ENCODE peak calls at places on chromosomes 2 and 18, in six cellular contexts. C is upper lobe of left lung, M is GM23248, A is body of pancreas, T is heart left ventricle, E is tibial artery. V is an unnamed sample. For H3K4me1, the result is how much of the 10 kb centered on the place peaks cover.

GRCh38 chr18:69257861-69258458 is 142.7 kb upstream of the DOK6 start:
- DNase-seq in M (peak), E (no peak), A (no peak), T (no peak), C (no peak), V (no peak)

GRCh38 chr2:100821255-100821912 is 1.4 kb downstream of the NPAS2 start:
- DNase-seq in A (no peak), M (peak), C (no peak), E (no peak), T (no peak), V (no peak)

GRCh38 chr18:62187543-62188378 is 706 bp downstream of the RELCH start:
- DNase-seq in A (no peak), T (peak), E (peak), M (peak), C (no peak), V (no peak)

GRCh38 chr18:731185-731584 is 18.8 kb upstream of the ENOSF1 start:
- DNase-seq in A (no peak), M (peak), C (no peak), E (no peak), T (no peak), V (no peak)

GRCh38 chr2:29323961-29324360 is 208.7 kb downstream of the CLIP4 start:
- DNase-seq in M (peak), T (no peak), A (no peak), C (no peak), E (no peak), V (no peak)

GRCh38 chr2:85423525-85423924 is 5.0 kb downstream of the SH2D6 start:
- DNase-seq in A (no peak), M (no peak), T (no peak), E (no peak), C (no peak), V (no peak)

GRCh38 chr2:62197017-62197586 is 1.2 kb downstream of the B3GNT2 start:
- DNase-seq in A (peak), C (peak), M (peak), E (peak), T (peak), V (no peak)

GRCh38 chr2:222774941-222775340 is 85.9 kb upstream of the ACSL3 start:
- DNase-seq in C (no peak), M (peak), A (no peak), E (no peak), T (no peak), V (no peak)

GRCh38 chr2:71880846-71881610 is 266.6 kb downstream of the CYP26B1 start:
- DNase-seq in E (peak), A (no peak), T (no peak), C (no peak), M (peak), V (no peak)

GRCh38 chr2:230849633-230850357 is 14.9 kb upstream of the ITM2C start:
- DNase-seq in A (peak), E (no peak), M (peak), C (peak), T (no peak), V (no peak)

GRCh38 chr2:162199913-162200312 is 43.3 kb downstream of the FAP start:
- DNase-seq in E (no peak), C (no peak), A (no peak), T (no peak), M (no peak), V (no peak)

GRCh38 chr2:69309336-69310048 is 77.5 kb downstream of the GFPT1 start:
- DNase-seq in A (peak), T (peak), C (no peak), E (no peak), M (peak), V (peak)

GRCh38 chr2:31957748-31958717 is 52.8 kb downstream of the MEMO1 start:
- DNase-seq in C (no peak), T (no peak), M (no peak), E (no peak), A (no peak), V (no peak)

GRCh38 chr18:73923866-73924265 is 223.8 kb downstream of the FBXO15 start:
- DNase-seq in T (no peak), C (no peak), E (no peak), A (no peak), M (peak), V (no peak)

GRCh38 chr2:6909431-6910385 is 7.5 kb upstream of the RNF144A start:
- DNase-seq in A (no peak), C (no peak), T (no peak), M (no peak), E (no peak), V (no peak)

GRCh38 chr2:134865388-134865787 is 27.0 kb downstream of the ACMSD start:
- DNase-seq in M (no peak), T (no peak), A (no peak), C (no peak), E (no peak), V (no peak)

GRCh38 chr2:212940816-212941215 is 210.6 kb downstream of the IKZF2 start:
- DNase-seq in M (peak), T (no peak), C (no peak), A (peak), E (no peak), V (no peak)

GRCh38 chr2:38592951-38593350 is 9.8 kb downstream of the HNRNPLL start:
- DNase-seq in E (no peak), T (no peak), A (no peak), M (peak), C (no peak), V (no peak)

GRCh38 chr2:26491563-26492167 is 13.7 kb upstream of the OTOF start:
- DNase-seq in A (no peak), M (peak), E (no peak), C (no peak), T (no peak), V (no peak)

GRCh38 chr2:219539926-219540678 is 3.5 kb downstream of the CHPF start:
- DNase-seq in M (no peak), A (no peak), C (peak), T (no peak), E (no peak), V (peak)

GRCh38 chr2:46552528-46552927 is 73.2 kb downstream of the TMEM247 start:
- DNase-seq in C (no peak), T (no peak), E (no peak), A (no peak), M (no peak), V (no peak)
- H3K4me1 ChIP-seq in C (under half), T (under half), E (under half), A (under half), M (under half), V (under half)

GRCh38 chr2:235553696-235554100 is 59.9 kb downstream of the AGAP1 start:
- DNase-seq in A (peak), C (no peak), M (no peak), T (no peak), E (no peak), V (no peak)
- H3K4me1 ChIP-seq in A (half or more), C (under half), M (under half), T (under half), E (under half), V (under half)

GRCh38 chr2:128376241-128377041 is 57.8 kb upstream of the HS6ST1 start:
- DNase-seq in A (peak), C (no peak), E (peak), M (no peak), T (no peak), V (no peak)

GRCh38 chr2:128374001-128374710 is 55.5 kb upstream of the HS6ST1 start:
- DNase-seq in M (peak), C (peak), A (no peak), E (peak), T (no peak), V (peak)

GRCh38 chr2:128374711-128375413 is 56.2 kb upstream of the HS6ST1 start:
- DNase-seq in E (peak), T (no peak), M (no peak), A (no peak), C (no peak), V (no peak)

GRCh38 chr2:128377071-128377910 is 58.6 kb upstream of the HS6ST1 start:
- DNase-seq in T (peak), A (peak), C (no peak), M (no peak), E (peak), V (no peak)

DNA sequence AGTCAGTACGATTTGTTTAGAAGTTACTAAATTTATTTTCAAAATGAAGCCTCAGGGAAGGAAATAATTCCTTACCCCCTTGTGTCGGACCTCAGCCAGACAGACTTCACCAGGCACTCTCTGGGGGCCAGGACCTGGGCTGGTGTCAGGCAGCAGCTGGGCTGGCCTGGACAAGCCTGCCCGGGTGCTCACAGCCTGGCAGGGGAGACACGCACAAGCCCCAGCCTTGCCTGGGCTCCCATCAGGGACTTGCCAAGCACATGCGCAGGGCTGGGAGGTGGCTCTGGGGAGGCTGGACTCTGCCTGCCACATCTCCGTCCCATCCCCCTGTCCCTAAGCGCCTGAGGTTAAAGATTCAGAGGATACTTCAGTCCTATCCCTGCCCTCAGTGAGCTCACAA is 56.8 kb upstream of the HS6ST1 start:
- DNase-seq in T (no peak), C (peak), M (no peak), E (peak), A (peak), V (peak)
- H3K4me1 ChIP-seq in T (under half), C (half or more), M (under half), E (under half), A (under half), V (under half)

GRCh38 chr18:58671122-58671940 is at the start of gene MALT1:
- DNase-seq in E (peak), M (peak), A (peak), T (peak), C (peak), V (peak)

GRCh38 chr18:58674159-58674558 is 2.9 kb downstream of the MALT1 start:
- DNase-seq in C (no peak), A (no peak), E (no peak), T (no peak), M (no peak), V (no peak)

GRCh38 chr18:58670561-58671121 is 624 bp upstream of the MALT1 start:
- DNase-seq in E (no peak), C (no peak), A (no peak), M (no peak), T (no peak), V (no peak)

GRCh38 chr18:58669731-58670379 is 1.4 kb upstream of the MALT1 start:
- DNase-seq in T (no peak), M (peak), C (no peak), E (no peak), A (no peak), V (no peak)

DNA sequence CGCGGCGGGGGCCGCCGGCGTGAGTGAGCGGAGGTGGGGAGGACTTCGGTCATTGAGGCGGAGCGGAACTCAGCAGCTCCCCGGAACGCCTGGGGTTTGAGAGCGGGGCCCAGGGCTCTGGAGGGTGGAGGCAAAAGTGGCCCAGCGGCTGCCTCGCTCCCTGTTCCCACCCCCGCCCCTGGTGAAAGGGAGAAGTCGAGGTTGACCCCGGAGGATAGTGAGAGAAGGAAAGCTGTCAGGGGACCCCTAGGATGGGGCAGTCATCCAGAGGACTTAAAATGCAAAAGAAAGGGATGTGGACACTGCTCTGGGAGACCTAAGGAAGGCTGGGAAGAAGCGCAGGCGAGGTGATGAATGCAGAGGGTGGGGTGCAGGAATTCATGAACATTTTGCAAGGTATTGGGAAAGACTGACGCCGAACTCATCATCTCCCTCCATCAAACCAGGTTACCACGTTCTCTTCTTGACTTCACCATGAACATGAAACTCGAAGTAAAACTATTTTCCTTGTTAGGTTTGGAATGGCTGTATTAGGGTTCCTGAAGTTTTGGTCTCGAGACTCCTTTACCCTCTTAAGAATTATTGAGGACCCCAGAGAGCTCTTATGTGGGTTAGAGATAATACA is 788 bp downstream of the MALT1 start:
- DNase-seq in A (no peak), C (no peak), M (peak), E (no peak), T (peak), V (no peak)
- H3K4me1 ChIP-seq in A (under half), C (under half), M (half or more), E (under half), T (under half), V (under half)

DNA sequence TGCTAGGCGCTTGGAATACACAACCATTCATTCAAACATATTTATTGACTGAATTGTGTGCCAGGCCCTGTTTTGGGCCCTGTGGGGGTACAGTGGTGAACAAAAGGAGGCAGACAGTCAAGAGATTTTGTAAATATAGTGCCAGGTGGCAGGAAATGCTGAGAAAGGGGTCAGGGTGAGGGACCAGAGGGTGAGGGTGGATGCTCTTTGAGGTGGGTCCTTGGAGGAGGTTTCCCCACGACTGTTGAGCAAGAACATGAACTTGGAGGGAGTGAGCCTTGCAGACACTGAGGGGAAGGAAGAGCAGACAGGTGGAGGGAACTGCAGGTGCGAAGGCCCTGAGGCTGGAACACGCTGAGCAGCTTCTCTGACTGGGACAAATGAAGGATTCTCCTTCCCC is 40.7 kb downstream of the ODC1 start:
- DNase-seq in T (no peak), M (no peak), E (no peak), C (no peak), A (no peak), V (no peak)
- H3K4me1 ChIP-seq in T (under half), M (half or more), E (under half), C (half or more), A (half or more), V (under half)

V was measured in uterus.